ENCODE peak calls at places on chromosomes 4 and X, in seven cellular contexts. One of them, this sample, is unnamed.

GRCh38 chr4:107862658-107863057 is 37.9 kb downstream of the SGMS2 start:
- DNase-seq in cardiac muscle cell: no peak
- DNase-seq in NCI-H1417: no peak
- DNase-seq in GM13977: no peak
- DNase-seq in cortex of kidney: no peak
- DNase-seq in ovary: no peak
- DNase-seq in NCI-H446: no peak
- DNase-seq in this sample: no peak

GRCh38 chr4:139972305-139972704 is 181.7 kb downstream of the MAML3 start:
- DNase-seq in NCI-H1417: no peak
- DNase-seq in GM13977: no peak
- DNase-seq in cortex of kidney: no peak
- DNase-seq in cardiac muscle cell: no peak
- DNase-seq in NCI-H446: no peak
- DNase-seq in ovary: no peak
- DNase-seq in this sample: no peak

GRCh38 chr4:103104886-103105285 is 5.3 kb upstream of the BDH2 start:
- DNase-seq in GM13977: no peak
- DNase-seq in ovary: no peak
- DNase-seq in cardiac muscle cell: no peak
- DNase-seq in NCI-H446: no peak
- DNase-seq in cortex of kidney: no peak
- DNase-seq in NCI-H1417: no peak
- DNase-seq in this sample: no peak

GRCh38 chr4:4524364-4524763 is 17.5 kb downstream of the STX18 start:
- DNase-seq in ovary: no peak
- DNase-seq in cardiac muscle cell: peak
- DNase-seq in NCI-H446: no peak
- DNase-seq in NCI-H1417: no peak
- DNase-seq in GM13977: peak
- DNase-seq in cortex of kidney: no peak
- DNase-seq in this sample: no peak

GRCh38 chrX:39627257-39627656 is 470.5 kb downstream of the BCOR start:
- DNase-seq in ovary: no peak
- DNase-seq in GM13977: no peak
- DNase-seq in NCI-H1417: no peak
- DNase-seq in cortex of kidney: no peak
- DNase-seq in cardiac muscle cell: no peak
- DNase-seq in NCI-H446: no peak
- DNase-seq in this sample: no peak

GRCh38 chrX:20066968-20067708 is 49.6 kb downstream of the MAP7D2 start:
- DNase-seq in NCI-H1417: peak
- DNase-seq in GM13977: peak
- DNase-seq in NCI-H446: no peak
- DNase-seq in cortex of kidney: no peak
- DNase-seq in ovary: no peak
- DNase-seq in cardiac muscle cell: peak
- DNase-seq in this sample: peak

GRCh38 chr4:114386637-114387233 is 211.9 kb upstream of the UGT8 start:
- DNase-seq in NCI-H1417: peak
- DNase-seq in cortex of kidney: no peak
- DNase-seq in ovary: no peak
- DNase-seq in cardiac muscle cell: peak
- DNase-seq in NCI-H446: peak
- DNase-seq in GM13977: peak
- DNase-seq in this sample: no peak

GRCh38 chrX:35040871-35041270 is 98.3 kb downstream of the FAM47B start:
- DNase-seq in ovary: no peak
- DNase-seq in NCI-H1417: no peak
- DNase-seq in GM13977: no peak
- DNase-seq in NCI-H446: no peak
- DNase-seq in cardiac muscle cell: no peak
- DNase-seq in cortex of kidney: no peak
- DNase-seq in this sample: no peak

GRCh38 chr4:1009647-1010521 is 1.5 kb upstream of the FGFRL1 start:
- DNase-seq in NCI-H1417: peak
- DNase-seq in cortex of kidney: no peak
- DNase-seq in GM13977: peak
- DNase-seq in cardiac muscle cell: peak
- DNase-seq in NCI-H446: no peak
- DNase-seq in ovary: peak
- DNase-seq in this sample: peak

GRCh38 chrX:13898084-13898483 is 81.2 kb upstream of the GPM6B start:
- DNase-seq in NCI-H1417: no peak
- DNase-seq in cortex of kidney: no peak
- DNase-seq in ovary: no peak
- DNase-seq in GM13977: peak
- DNase-seq in cardiac muscle cell: peak
- DNase-seq in NCI-H446: peak
- DNase-seq in this sample: peak

GRCh38 chr4:17717301-17717700 is 64.1 kb downstream of the FAM184B start:
- DNase-seq in NCI-H446: peak
- DNase-seq in GM13977: no peak
- DNase-seq in ovary: no peak
- DNase-seq in NCI-H1417: no peak
- DNase-seq in cardiac muscle cell: no peak
- DNase-seq in cortex of kidney: no peak
- DNase-seq in this sample: no peak

GRCh38 chr4:125112536-125112935 is 202.2 kb upstream of the FAT4 start:
- DNase-seq in GM13977: no peak
- DNase-seq in NCI-H1417: no peak
- DNase-seq in cortex of kidney: no peak
- DNase-seq in cardiac muscle cell: no peak
- DNase-seq in NCI-H446: no peak
- DNase-seq in ovary: no peak
- DNase-seq in this sample: no peak

GRCh38 chrX:154775611-154776349 is 13.1 kb downstream of the DKC1 start:
- DNase-seq in cortex of kidney: no peak
- DNase-seq in cardiac muscle cell: peak
- DNase-seq in ovary: no peak
- DNase-seq in NCI-H446: no peak
- DNase-seq in NCI-H1417: no peak
- DNase-seq in GM13977: no peak
- DNase-seq in this sample: peak

GRCh38 chrX:26442340-26442739 is 226.4 kb downstream of the MAGEB5 start:
- DNase-seq in cortex of kidney: no peak
- DNase-seq in cardiac muscle cell: peak
- DNase-seq in ovary: no peak
- DNase-seq in GM13977: no peak
- DNase-seq in NCI-H1417: no peak
- DNase-seq in NCI-H446: peak
- DNase-seq in this sample: peak

GRCh38 chr4:40038972-40039371 is 17.7 kb upstream of the N4BP2 start:
- DNase-seq in ovary: no peak
- DNase-seq in cortex of kidney: no peak
- DNase-seq in GM13977: no peak
- DNase-seq in NCI-H446: no peak
- DNase-seq in NCI-H1417: no peak
- DNase-seq in cardiac muscle cell: no peak
- DNase-seq in this sample: no peak

GRCh38 chrX:74853255-74853654 is 72.0 kb downstream of the NEXMIF start:
- DNase-seq in ovary: no peak
- DNase-seq in cardiac muscle cell: no peak
- DNase-seq in NCI-H1417: no peak
- DNase-seq in NCI-H446: no peak
- DNase-seq in cortex of kidney: no peak
- DNase-seq in GM13977: no peak
- DNase-seq in this sample: no peak

GRCh38 chr4:48173055-48173991 is 39.3 kb upstream of the TXK start:
- DNase-seq in ovary: no peak
- DNase-seq in GM13977: no peak
- DNase-seq in NCI-H446: peak
- DNase-seq in cardiac muscle cell: no peak
- DNase-seq in NCI-H1417: no peak
- DNase-seq in cortex of kidney: no peak
- DNase-seq in this sample: no peak

GRCh38 chrX:53445977-53446376 is 11.8 kb upstream of the HSD17B10 start:
- DNase-seq in cardiac muscle cell: peak
- DNase-seq in ovary: no peak
- DNase-seq in cortex of kidney: no peak
- DNase-seq in NCI-H446: peak
- DNase-seq in NCI-H1417: peak
- DNase-seq in GM13977: peak
- DNase-seq in this sample: peak

GRCh38 chrX:72526534-72527508 is 45.8 kb downstream of the HDAC8 start:
- DNase-seq in cardiac muscle cell: no peak
- DNase-seq in NCI-H1417: no peak
- DNase-seq in NCI-H446: no peak
- DNase-seq in cortex of kidney: no peak
- DNase-seq in GM13977: no peak
- DNase-seq in ovary: no peak
- DNase-seq in this sample: no peak

GRCh38 chrX:151825927-151826471 is 86.7 kb upstream of the MAGEA4 start:
- DNase-seq in cardiac muscle cell: no peak
- DNase-seq in NCI-H1417: peak
- DNase-seq in ovary: no peak
- DNase-seq in cortex of kidney: no peak
- DNase-seq in NCI-H446: no peak
- DNase-seq in GM13977: no peak
- DNase-seq in this sample: no peak

GRCh38 chrX:19889582-19890342 is 2.4 kb upstream of the SH3KBP1 start:
- DNase-seq in GM13977: peak
- DNase-seq in NCI-H446: peak
- DNase-seq in ovary: no peak
- DNase-seq in cortex of kidney: no peak
- DNase-seq in NCI-H1417: no peak
- DNase-seq in cardiac muscle cell: peak
- DNase-seq in this sample: peak

GRCh38 chrX:13167444-13168207 is 123.2 kb upstream of the FAM9C start:
- DNase-seq in NCI-H1417: no peak
- DNase-seq in cardiac muscle cell: no peak
- DNase-seq in NCI-H446: no peak
- DNase-seq in ovary: no peak
- DNase-seq in cortex of kidney: no peak
- DNase-seq in GM13977: no peak
- DNase-seq in this sample: no peak

GRCh38 chr4:147336252-147336651 is 144.6 kb upstream of the EDNRA start:
- DNase-seq in ovary: no peak
- DNase-seq in NCI-H1417: no peak
- DNase-seq in cortex of kidney: no peak
- DNase-seq in cardiac muscle cell: no peak
- DNase-seq in GM13977: no peak
- DNase-seq in NCI-H446: no peak
- DNase-seq in this sample: no peak

GRCh38 chr4:39978904-39979303 is 1.2 kb upstream of the PDS5A start:
- DNase-seq in ovary: no peak
- DNase-seq in cortex of kidney: no peak
- DNase-seq in cardiac muscle cell: no peak
- DNase-seq in NCI-H1417: no peak
- DNase-seq in GM13977: no peak
- DNase-seq in NCI-H446: no peak
- DNase-seq in this sample: no peak

GRCh38 chr4:155692990-155693659 is 26.5 kb downstream of the GUCY1A1 start:
- DNase-seq in cortex of kidney: no peak
- DNase-seq in cardiac muscle cell: no peak
- DNase-seq in GM13977: no peak
- DNase-seq in ovary: no peak
- DNase-seq in NCI-H446: no peak
- DNase-seq in NCI-H1417: no peak
- DNase-seq in this sample: no peak

GRCh38 chr4:138561906-138562305 is 319.8 kb upstream of the SLC7A11 start:
- DNase-seq in GM13977: no peak
- DNase-seq in NCI-H446: no peak
- DNase-seq in cortex of kidney: no peak
- DNase-seq in NCI-H1417: no peak
- DNase-seq in ovary: peak
- DNase-seq in cardiac muscle cell: no peak
- DNase-seq in this sample: no peak

GRCh38 chrX:97639526-97639925 is 755.8 kb downstream of the RPA4 start:
- DNase-seq in NCI-H446: no peak
- DNase-seq in GM13977: no peak
- DNase-seq in cardiac muscle cell: peak
- DNase-seq in NCI-H1417: no peak
- DNase-seq in ovary: no peak
- DNase-seq in cortex of kidney: no peak
- DNase-seq in this sample: no peak

GRCh38 chr4:185597532-185598188 is 62.4 kb upstream of the PDLIM3 start:
- DNase-seq in cortex of kidney: no peak
- DNase-seq in ovary: peak
- DNase-seq in NCI-H1417: peak
- DNase-seq in NCI-H446: peak
- DNase-seq in GM13977: peak
- DNase-seq in cardiac muscle cell: peak
- DNase-seq in this sample: peak

GRCh38 chrX:110004210-110004609 is 1.3 kb downstream of the TMEM164 start:
- DNase-seq in cortex of kidney: no peak
- DNase-seq in cardiac muscle cell: no peak
- DNase-seq in NCI-H1417: peak
- DNase-seq in ovary: peak
- DNase-seq in NCI-H446: no peak
- DNase-seq in GM13977: no peak
- DNase-seq in this sample: no peak

GRCh38 chrX:129905787-129906580 is at the start of gene UTP14A:
- DNase-seq in cortex of kidney: peak
- DNase-seq in GM13977: peak
- DNase-seq in cardiac muscle cell: peak
- DNase-seq in NCI-H1417: peak
- DNase-seq in ovary: peak
- DNase-seq in NCI-H446: peak
- DNase-seq in this sample: peak

GRCh38 chr4:15690020-15690809 is 8.6 kb downstream of the FAM200B start:
- DNase-seq in NCI-H1417: no peak
- DNase-seq in ovary: no peak
- DNase-seq in GM13977: no peak
- DNase-seq in cardiac muscle cell: no peak
- DNase-seq in NCI-H446: no peak
- DNase-seq in cortex of kidney: no peak
- DNase-seq in this sample: no peak

GRCh38 chrX:2159858-2160257 is 340.9 kb downstream of the DHRSX start:
- DNase-seq in GM13977: no peak
- DNase-seq in cortex of kidney: no peak
- DNase-seq in ovary: no peak
- DNase-seq in NCI-H1417: no peak
- DNase-seq in NCI-H446: no peak
- DNase-seq in cardiac muscle cell: no peak
- DNase-seq in this sample: no peak

GRCh38 chrX:72532371-72532770 is 40.3 kb downstream of the HDAC8 start:
- DNase-seq in NCI-H1417: no peak
- DNase-seq in cortex of kidney: no peak
- DNase-seq in ovary: no peak
- DNase-seq in NCI-H446: no peak
- DNase-seq in GM13977: no peak
- DNase-seq in cardiac muscle cell: no peak
- DNase-seq in this sample: no peak

GRCh38 chrX:8504451-8504850 is 39.8 kb downstream of the VCX3B start:
- DNase-seq in GM13977: no peak
- DNase-seq in cardiac muscle cell: no peak
- DNase-seq in NCI-H1417: no peak
- DNase-seq in cortex of kidney: no peak
- DNase-seq in NCI-H446: no peak
- DNase-seq in ovary: no peak
- DNase-seq in this sample: no peak

GRCh38 chr4:83767017-83767541 is 231.2 kb downstream of the GPAT3 start:
- DNase-seq in ovary: no peak
- DNase-seq in NCI-H446: no peak
- DNase-seq in cortex of kidney: no peak
- DNase-seq in cardiac muscle cell: no peak
- DNase-seq in NCI-H1417: no peak
- DNase-seq in GM13977: no peak
- DNase-seq in this sample: no peak

This sample was measured in testis.